ENCODE peak calls at places on chromosomes 4 and X, in six cellular contexts. N is AG04450; U is NCI-H1694; T is naive thymus-derived CD4-positive, alpha-beta T cell; B is G401; K is CD8-positive, alpha-beta T cell. O is an unnamed sample.
A peak's percentile ranks its signal among the peaks of the same experiment; 100 is the strongest.

GRCh38 chrX:24676403-24677024 is 17.2 kb upstream of the POLA1 start:
- DNase-seq in N (no peak), U (no peak), T (peak; percentile 8), B (no peak), K (no peak), O (peak; percentile 13)

GRCh38 chr4:110748071-110748470 is 125.2 kb upstream of the PITX2 start:
- DNase-seq in N (no peak), U (no peak), T (no peak), B (no peak), K (no peak), O (no peak)

GRCh38 chr4:14196141-14196540 is 568.6 kb upstream of the BOD1L1 start:
- DNase-seq in N (peak; percentile 49), U (no peak), T (no peak), B (no peak), K (no peak), O (peak; percentile 84)

GRCh38 chr4:151035321-151035720 is 20.2 kb upstream of the LRBA start:
- DNase-seq in N (no peak), U (no peak), T (no peak), B (no peak), K (no peak), O (no peak)

GRCh38 chrX:156000361-156000926 is 2.9 kb downstream of the IL9R start:
- DNase-seq in N (no peak), U (no peak), T (no peak), B (no peak), K (no peak), O (no peak)

GRCh38 chr4:176964116-176964691 is 171.5 kb upstream of the VEGFC start:
- DNase-seq in N (no peak), U (no peak), T (no peak), B (no peak), K (no peak), O (no peak)

GRCh38 chr4:78662661-78663060 is 111.1 kb downstream of the ANXA3 start:
- DNase-seq in N (no peak), U (no peak), T (no peak), B (no peak), K (no peak), O (no peak)

GRCh38 chr4:150126880-150127236 is 48.6 kb downstream of the DCLK2 start:
- DNase-seq in N (no peak), U (no peak), T (no peak), B (no peak), K (no peak), O (peak; percentile 68)

O was measured in fibroblast of pulmonary artery.